ENCODE peak calls at places on chromosomes 16 and 17, in six cellular contexts. E is HL-60, N is HCT116, F is prostate gland, V is SK-N-SH, O is endothelial cell of umbilical vein. W is an unnamed sample.

GRCh38 chr16:87160218-87160617 is 157.0 kb downstream of the C16orf95 start:
- DNase-seq in F (no peak), N (no peak), V (no peak), E (no peak), O (no peak), W (no peak)

GRCh38 chr17:964881-965280 is 14.7 kb downstream of the NXN start:
- DNase-seq in V (peak), F (no peak), O (peak), E (no peak), N (no peak), W (no peak)

GRCh38 chr17:50480854-50481490 is 2.3 kb downstream of the RSAD1 start:
- DNase-seq in N (no peak), F (no peak), O (peak), V (no peak), E (peak), W (no peak)

GRCh38 chr17:49002331-49002730 is 5.1 kb downstream of the IGF2BP1 start:
- DNase-seq in E (no peak), O (peak), N (no peak), V (no peak), F (no peak), W (no peak)

GRCh38 chr16:85129846-85130706 is 17.8 kb upstream of the CIBAR2 start:
- DNase-seq in V (no peak), N (no peak), O (no peak), F (no peak), E (no peak), W (no peak)

GRCh38 chr17:50259484-50260324 is 14.6 kb upstream of the TMEM92 start:
- DNase-seq in N (no peak), F (no peak), E (no peak), O (no peak), V (peak), W (no peak)

GRCh38 chr17:40309938-40310510 is 1.0 kb downstream of the RARA start:
- DNase-seq in O (no peak), N (no peak), E (no peak), F (no peak), V (peak), W (no peak)

GRCh38 chr16:23466162-23466885 is 13.3 kb upstream of the COG7 start:
- DNase-seq in F (no peak), O (peak), V (no peak), E (no peak), N (no peak), W (no peak)

GRCh38 chr16:18842565-18842964 is 41.2 kb upstream of the ARL6IP1 start:
- DNase-seq in N (no peak), E (no peak), F (no peak), O (no peak), V (no peak), W (no peak)

GRCh38 chr16:29321000-29321393 is 85.5 kb downstream of the NPIPB11 start:
- DNase-seq in E (no peak), F (no peak), O (no peak), V (no peak), N (no peak), W (no peak)

GRCh38 chr16:1003551-1004347 is 22.2 kb downstream of the SOX8 start:
- DNase-seq in O (peak), N (no peak), F (no peak), E (no peak), V (no peak), W (no peak)

GRCh38 chr17:75778861-75779249 is 5.8 kb upstream of the UNK start:
- DNase-seq in V (no peak), E (peak), N (no peak), O (no peak), F (no peak), W (no peak)

GRCh38 chr17:10067446-10068143 is 130.8 kb downstream of the GAS7 start:
- DNase-seq in E (no peak), V (no peak), N (peak), O (no peak), F (no peak), W (no peak)

GRCh38 chr16:31177136-31177535 is 2.8 kb upstream of the FUS start:
- DNase-seq in V (no peak), E (peak), O (no peak), N (no peak), F (no peak), W (peak)

GRCh38 chr17:74864866-74865395 is 5.2 kb upstream of the GRIN2C start:
- DNase-seq in F (peak), E (peak), V (peak), N (peak), O (peak), W (no peak)

GRCh38 chr16:9422769-9423513 is 331.5 kb downstream of the HAPSTR1 start:
- DNase-seq in V (no peak), F (no peak), E (no peak), O (no peak), N (no peak), W (no peak)

DNA sequence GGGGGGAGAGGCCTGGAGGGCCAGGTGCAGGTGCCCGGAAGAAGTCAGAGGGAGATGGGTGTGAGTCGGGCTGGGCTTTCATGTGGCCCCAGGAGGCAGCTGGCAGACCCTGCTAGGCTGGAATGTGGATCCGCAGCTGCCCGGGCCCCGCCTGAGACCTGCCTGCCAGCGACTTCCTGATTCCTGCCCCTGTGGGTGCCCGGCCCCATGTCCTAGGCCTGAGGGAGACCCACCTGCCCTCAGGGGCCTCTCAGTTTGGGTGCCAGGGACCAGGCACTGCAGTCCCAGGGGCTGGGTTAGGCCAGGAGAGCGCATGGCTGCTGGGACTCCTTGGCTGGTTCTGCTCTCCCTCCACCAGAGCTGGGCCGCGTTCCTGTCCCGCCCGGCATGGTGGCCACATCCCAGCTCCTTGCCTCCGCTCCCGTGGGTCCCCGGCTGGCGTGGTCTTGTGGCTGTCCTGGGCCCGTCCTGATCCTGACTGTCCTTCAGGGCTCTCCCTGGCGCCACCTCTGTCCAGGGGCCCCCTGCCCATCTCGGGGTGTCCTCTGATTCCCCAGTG is 22.1 kb upstream of the SPNS2 start:
- DNase-seq in V (no peak), E (no peak), F (peak), O (no peak), N (no peak), W (peak)
- TF ChIP-seq POLR2AphosphoS5 in V (no peak), E (no peak), F (no peak), O (no peak), N (no peak), W (no peak)

GRCh38 chr16:12896562-12896961 is 4.8 kb upstream of the SHISA9 start:
- DNase-seq in F (no peak), N (peak), E (peak), O (peak), V (peak), W (no peak)
- TF ChIP-seq CTCF in F (no peak), N (peak), E (peak), O (peak), V (peak), W (no peak)

GRCh38 chr17:7237266-7237760 is 1.9 kb downstream of the PHF23 start:
- DNase-seq in F (no peak), E (no peak), N (no peak), O (peak), V (no peak), W (no peak)

GRCh38 chr17:7236808-7237207 is 2.4 kb downstream of the PHF23 start:
- DNase-seq in N (no peak), F (no peak), E (no peak), V (no peak), O (no peak), W (no peak)

GRCh38 chr17:7239091-7240027 is at the start of gene PHF23:
- DNase-seq in N (peak), V (peak), O (peak), F (peak), E (peak), W (peak)

GRCh38 chr17:7238418-7239090 is 703 bp downstream of the PHF23 start:
- DNase-seq in N (no peak), E (no peak), O (peak), F (no peak), V (no peak), W (peak)

DNA sequence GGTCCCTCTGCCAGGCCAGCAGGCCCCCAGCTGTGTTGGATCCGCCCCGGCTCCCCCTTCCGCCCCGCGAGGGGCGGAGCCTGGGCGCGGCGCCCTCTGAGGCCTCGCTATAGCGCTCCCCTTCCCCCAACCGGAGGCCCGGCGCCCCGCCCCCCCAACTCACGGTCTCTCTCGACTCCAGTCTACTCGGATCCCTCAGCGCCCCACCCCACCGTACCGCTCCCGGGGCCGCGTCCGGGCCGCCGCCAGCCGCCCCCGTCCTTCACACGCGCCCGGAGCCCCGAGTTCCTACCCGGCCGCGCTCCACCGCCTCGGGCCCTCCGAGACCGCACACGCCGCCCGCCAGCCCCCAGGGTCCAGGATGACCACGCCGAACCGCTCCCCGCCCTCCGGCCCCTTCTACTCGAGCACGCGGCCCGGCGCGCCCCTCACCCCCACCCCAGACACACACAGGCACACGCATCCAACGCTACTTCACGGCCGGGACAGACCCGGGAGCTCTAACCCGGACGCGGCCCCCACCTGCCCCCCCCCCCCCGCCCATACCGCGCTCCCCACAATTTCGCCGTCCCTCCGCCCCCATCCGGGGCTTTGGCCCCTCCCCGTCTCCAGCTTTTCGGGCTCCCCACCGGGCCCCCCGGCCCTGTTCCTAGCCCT is 1.4 kb downstream of the PHF23 start:
- DNase-seq in N (no peak), V (peak), E (peak), F (peak), O (peak), W (peak)
- TF ChIP-seq POLR2AphosphoS5 in N (peak), V (no peak), E (no peak), F (peak), O (peak), W (no peak)

GRCh38 chr17:58329035-58329807 is 626 bp upstream of the TSPOAP1 start:
- DNase-seq in N (no peak), E (peak), V (peak), F (no peak), O (no peak), W (no peak)
- TF ChIP-seq CTCF in N (peak), E (peak), V (peak), F (no peak), O (no peak), W (peak)

GRCh38 chr17:3004150-3004801 is 59.1 kb downstream of the OR1D5 start:
- DNase-seq in V (peak), F (peak), O (peak), N (peak), E (peak), W (peak)
- TF ChIP-seq POLR2AphosphoS5 in V (peak), F (peak), O (peak), N (peak), E (peak), W (peak)

DNA sequence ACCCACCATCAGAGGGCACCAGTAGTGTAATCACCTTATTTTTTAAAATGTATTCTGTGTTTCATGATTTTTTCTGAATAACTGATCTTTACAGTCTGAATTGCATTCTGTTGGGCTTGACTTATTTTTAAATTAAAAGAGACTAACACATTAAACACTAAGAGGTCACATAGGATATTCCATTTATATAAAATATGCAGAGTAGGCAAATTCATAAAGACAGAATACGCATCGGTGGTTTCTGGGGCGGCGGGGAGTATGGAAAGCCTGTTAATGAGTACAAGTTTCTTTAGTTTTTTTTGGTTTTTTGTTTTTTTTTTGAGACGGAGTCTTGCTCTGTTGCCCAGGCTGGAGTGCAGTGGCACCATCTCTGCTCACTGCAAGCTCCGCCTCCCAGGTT is 366.3 kb downstream of the WWOX start:
- DNase-seq in F (no peak), N (no peak), O (no peak), V (no peak), E (no peak), W (no peak)
- TF ChIP-seq CTCF in F (no peak), N (no peak), O (no peak), V (no peak), E (no peak), W (no peak)

W was measured in upper lobe of left lung.